ENCODE peak calls at places on chromosome 11, in six cellular contexts. A is mesendoderm, W is H9, N is IMR-90, L is H1, H is neuronal stem cell. V is an unnamed sample.

GRCh38 chr11:75785187-75785586 is 16.6 kb downstream of the DGAT2 start:
- DNase-seq in W (no peak), N (no peak), H (no peak), A (no peak), L (no peak), V (no peak)

GRCh38 chr11:78649361-78650215 is 74.9 kb upstream of the NARS2 start:
- DNase-seq in A (no peak), W (no peak), L (no peak), H (no peak), N (no peak), V (no peak)

GRCh38 chr11:68974421-68975194 is 6.2 kb downstream of the MRGPRD start:
- DNase-seq in W (peak), H (no peak), A (peak), L (no peak), N (peak), V (peak)

GRCh38 chr11:70522613-70523311 is 124.4 kb downstream of the CTTN start:
- DNase-seq in A (no peak), W (peak), L (no peak), N (no peak), H (peak), V (no peak)

GRCh38 chr11:11498195-11498594 is 123.6 kb downstream of the GALNT18 start:
- DNase-seq in W (no peak), L (no peak), N (no peak), H (no peak), A (no peak), V (no peak)

GRCh38 chr11:43736502-43737193 is 56.1 kb downstream of the HSD17B12 start:
- DNase-seq in A (no peak), H (no peak), W (no peak), L (no peak), N (peak), V (peak)

GRCh38 chr11:104529916-104530315 is 366.0 kb upstream of the PDGFD start:
- DNase-seq in W (no peak), H (no peak), L (no peak), N (no peak), A (no peak), V (no peak)

GRCh38 chr11:125373426-125374391 is 122.4 kb downstream of the FEZ1 start:
- DNase-seq in H (no peak), W (no peak), L (no peak), N (peak), A (peak), V (no peak)

GRCh38 chr11:130159657-130160459 is at the start of gene ST14:
- DNase-seq in W (peak), N (no peak), L (no peak), H (no peak), A (peak), V (no peak)

GRCh38 chr11:123407124-123407995 is 22.7 kb upstream of the GRAMD1B start:
- DNase-seq in W (peak), N (peak), A (peak), H (peak), L (peak), V (peak)

GRCh38 chr11:27558401-27558800 is 51.8 kb upstream of the LIN7C start:
- DNase-seq in H (no peak), W (no peak), L (no peak), A (no peak), N (peak), V (no peak)

GRCh38 chr11:36015806-36016205 is 71.9 kb downstream of the LDLRAD3 start:
- DNase-seq in W (no peak), N (no peak), H (no peak), A (peak), L (no peak), V (no peak)

GRCh38 chr11:2315395-2316168 is 13.8 kb downstream of the TSPAN32 start:
- DNase-seq in H (no peak), L (no peak), N (no peak), W (no peak), A (no peak), V (no peak)

GRCh38 chr11:131579932-131580387 is 209.5 kb downstream of the NTM start:
- DNase-seq in L (no peak), N (peak), H (peak), A (peak), W (peak), V (peak)

GRCh38 chr11:14668733-14669301 is 25.2 kb downstream of the PDE3B start:
- DNase-seq in W (no peak), N (no peak), A (peak), L (no peak), H (no peak), V (no peak)

GRCh38 chr11:11996321-11997174 is 11.9 kb downstream of the DKK3 start:
- DNase-seq in W (no peak), H (no peak), N (no peak), A (no peak), L (no peak), V (no peak)

GRCh38 chr11:67423466-67423865 is 4.8 kb upstream of the RPS6KB2 start:
- DNase-seq in N (no peak), A (no peak), W (no peak), H (no peak), L (no peak), V (no peak)

GRCh38 chr11:44032304-44033085 is 15.3 kb upstream of the ACCSL start:
- DNase-seq in W (no peak), A (no peak), L (no peak), N (peak), H (no peak), V (peak)

GRCh38 chr11:43644626-43645299 is 35.8 kb upstream of the HSD17B12 start:
- DNase-seq in A (no peak), H (no peak), N (peak), L (no peak), W (no peak), V (peak)

GRCh38 chr11:2767751-2768150 is 68.0 kb upstream of the KCNQ1OT1 start:
- DNase-seq in L (no peak), A (no peak), H (no peak), W (no peak), N (no peak), V (no peak)

GRCh38 chr11:77515063-77515462 is 41.2 kb upstream of the PAK1 start:
- DNase-seq in L (no peak), H (no peak), W (no peak), A (no peak), N (no peak), V (no peak)
- H2BK15ac ChIP-seq in L (no peak), H (no peak), W (no peak), A (no peak), N (no peak), V (no peak)

DNA sequence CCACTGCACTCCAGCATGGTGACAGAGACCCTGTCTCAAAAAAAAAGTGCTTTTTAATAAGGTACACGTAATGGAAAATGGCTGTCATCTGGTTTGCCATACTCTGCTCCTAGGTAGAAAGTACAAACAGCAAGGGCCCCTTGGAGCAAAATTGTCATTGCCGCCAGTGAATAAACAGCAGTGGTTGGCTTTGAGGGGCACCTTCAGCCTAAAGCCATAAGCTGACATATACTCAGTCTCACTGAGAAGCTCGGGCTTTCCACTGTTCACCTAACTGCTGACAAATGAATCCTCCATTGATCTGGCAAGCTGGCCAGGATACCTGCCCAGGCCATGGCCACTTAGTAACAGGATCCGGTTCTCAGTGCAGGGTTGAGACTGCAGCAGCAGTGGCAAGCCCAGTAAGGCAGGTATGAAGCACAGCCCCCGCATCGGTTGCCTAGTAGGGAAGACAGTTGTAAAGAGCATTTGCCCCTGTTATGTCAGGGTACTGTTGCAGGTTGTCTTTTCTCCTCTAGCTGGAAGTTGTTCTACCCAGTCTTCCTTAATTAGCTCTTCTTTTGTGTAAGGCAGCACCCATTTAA is 38.8 kb downstream of the MARK2 start:
- DNase-seq in H (no peak), W (no peak), L (no peak), A (no peak), N (no peak), V (no peak)
- H3K23ac ChIP-seq in H (no peak), W (no peak), L (no peak), A (no peak), N (no peak), V (no peak)

GRCh38 chr11:120217941-120218694 is 7.3 kb downstream of the OAF start:
- DNase-seq in A (no peak), H (no peak), W (no peak), N (no peak), L (no peak), V (no peak)
- H2BK15ac ChIP-seq in A (no peak), H (peak), W (no peak), N (no peak), L (no peak), V (no peak)

GRCh38 chr11:106222626-106223025 is 145.2 kb downstream of the AASDHPPT start:
- DNase-seq in W (no peak), H (no peak), N (no peak), A (peak), L (no peak), V (no peak)
- H3K23ac ChIP-seq in W (no peak), H (no peak), N (no peak), A (no peak), L (no peak), V (no peak)

GRCh38 chr11:133982151-133982550 is 25.4 kb upstream of the IGSF9B start:
- DNase-seq in W (no peak), L (no peak), N (no peak), A (no peak), H (no peak), V (no peak)
- H2BK15ac ChIP-seq in W (no peak), L (no peak), N (no peak), A (no peak), H (no peak), V (no peak)

GRCh38 chr11:109073032-109073822 is 348.8 kb upstream of the C11orf87 start:
- DNase-seq in L (no peak), H (no peak), W (no peak), A (no peak), N (no peak), V (no peak)
- H3K23ac ChIP-seq in L (no peak), H (no peak), W (no peak), A (no peak), N (no peak), V (no peak)

V was measured in mesenchymal stem cell.